ENCODE peak calls at places on chromosome 1, in six cellular contexts. G is mesendoderm, S is IMR-90, B is neuronal stem cell, R is H1, P is trophoblast cell. Q is an unnamed sample.

GRCh38 chr1:29282924-29283803 is 46.8 kb downstream of the PTPRU start:
- DNase-seq in G (peak; percentile 100), S (peak; percentile 40), B (peak; percentile 96), R (peak; percentile 93), P (peak; percentile 34), Q (peak; percentile 86)

GRCh38 chr1:2050482-2050792 is 226 bp downstream of the PRKCZ start:
- DNase-seq in G (peak; percentile 31), S (no peak), B (no peak), R (no peak), P (no peak), Q (no peak)

GRCh38 chr1:202575906-202576653 is 134.2 kb downstream of the SYT2 start:
- DNase-seq in G (no peak), S (peak; percentile 57), B (no peak), R (no peak), P (no peak), Q (no peak)

GRCh38 chr1:164886101-164886500 is 327.1 kb downstream of the PBX1 start:
- DNase-seq in G (peak; percentile 76), S (no peak), B (no peak), R (no peak), P (peak; percentile 51), Q (no peak)

GRCh38 chr1:16173447-16174260 is 17.8 kb upstream of the EPHA2 start:
- DNase-seq in G (peak; percentile 83), S (peak; percentile 50), B (no peak), R (no peak), P (peak; percentile 58), Q (peak; percentile 76)

GRCh38 chr1:205739348-205740160 is 10.4 kb downstream of the NUCKS1 start:
- DNase-seq in G (no peak), S (peak; percentile 94), B (no peak), R (no peak), P (no peak), Q (peak; percentile 93)

GRCh38 chr1:219507432-219507831 is 105.5 kb downstream of the ZC3H11B start:
- DNase-seq in G (no peak), S (no peak), B (no peak), R (no peak), P (no peak), Q (peak; percentile 75)

GRCh38 chr1:203592156-203592555 is 34.5 kb upstream of the ATP2B4 start:
- DNase-seq in G (peak; percentile 97), S (peak; percentile 42), B (peak; percentile 56), R (peak; percentile 71), P (peak; percentile 18), Q (peak; percentile 50)

GRCh38 chr1:187390157-187390556 is 561.4 kb downstream of the PLA2G4A start:
- DNase-seq in G (peak; percentile 92), S (peak; percentile 12), B (no peak), R (no peak), P (no peak), Q (no peak)

GRCh38 chr1:9388628-9389184 is 96.0 kb downstream of the SPSB1 start:
- DNase-seq in G (peak; percentile 55), S (no peak), B (no peak), R (no peak), P (no peak), Q (peak; percentile 81)

GRCh38 chr1:84774674-84775548 is 84.7 kb upstream of the SSX2IP start:
- DNase-seq in G (peak; percentile 78), S (no peak), B (no peak), R (peak; percentile 79), P (no peak), Q (no peak)

GRCh38 chr1:95084317-95085176 is 11.8 kb upstream of the ALG14 start:
- DNase-seq in G (peak; percentile 76), S (peak; percentile 21), B (no peak), R (peak; percentile 53), P (no peak), Q (peak; percentile 28)

GRCh38 chr1:8600336-8600735 is 217.1 kb downstream of the RERE start:
- DNase-seq in G (no peak), S (no peak), B (no peak), R (no peak), P (no peak), Q (no peak)

GRCh38 chr1:65026235-65026634 is 59.9 kb upstream of the JAK1 start:
- DNase-seq in G (peak; percentile 46), S (no peak), B (no peak), R (no peak), P (no peak), Q (no peak)

GRCh38 chr1:90106271-90106670 is 111.4 kb downstream of the ZNF326 start:
- DNase-seq in G (no peak), S (no peak), B (no peak), R (no peak), P (no peak), Q (no peak)

GRCh38 chr1:71918630-71919029 is 363.7 kb downstream of the NEGR1 start:
- DNase-seq in G (no peak), S (peak; percentile 3), B (no peak), R (no peak), P (no peak), Q (no peak)

GRCh38 chr1:116881879-116882520 is 27.7 kb upstream of the PTGFRN start:
- DNase-seq in G (peak; percentile 85), S (peak; percentile 65), B (no peak), R (peak; percentile 54), P (peak; percentile 89), Q (peak; percentile 87)

GRCh38 chr1:62774006-62774405 is 9.9 kb upstream of the ATG4C start:
- DNase-seq in G (no peak), S (no peak), B (no peak), R (no peak), P (no peak), Q (no peak)

GRCh38 chr1:93775224-93775623 is 93.6 kb upstream of the BCAR3 start:
- DNase-seq in G (no peak), S (no peak), B (no peak), R (peak; percentile 33), P (peak; percentile 61), Q (no peak)

DNA sequence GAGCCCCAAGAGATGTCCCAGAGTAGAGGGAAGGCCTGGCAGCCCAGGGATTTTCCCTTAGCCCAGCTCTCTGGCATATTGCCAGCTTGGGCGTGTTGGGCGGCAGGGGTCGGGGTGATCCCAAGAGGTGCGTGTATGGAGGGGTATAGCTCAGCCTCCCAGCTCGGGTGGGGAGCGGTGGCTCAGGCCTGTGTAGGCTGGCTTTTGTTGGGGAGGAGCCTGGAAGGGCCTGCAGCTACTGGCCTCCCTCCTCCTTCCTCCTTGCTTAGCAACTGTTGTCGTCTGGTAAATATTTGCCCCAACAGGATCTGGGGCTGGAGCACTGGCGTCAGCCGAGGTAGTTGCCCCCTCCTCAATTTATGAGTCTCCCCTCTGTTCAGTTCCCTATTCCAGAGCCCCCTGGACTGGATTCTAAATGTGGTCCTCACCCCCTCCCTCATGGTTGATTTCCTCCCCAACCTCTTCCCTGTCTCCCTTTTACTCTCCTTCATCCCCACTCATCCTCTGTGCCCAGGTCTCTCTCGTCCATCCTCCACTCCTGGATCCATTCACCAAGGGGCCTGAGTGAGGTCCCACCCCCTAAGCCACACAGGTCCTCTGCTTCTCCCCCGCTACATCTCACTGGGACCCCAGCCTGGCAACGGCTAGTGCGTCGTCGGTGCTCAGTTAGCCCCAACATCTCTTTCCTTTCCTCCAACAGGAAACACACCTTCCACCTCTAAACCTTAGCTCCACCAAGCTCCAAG is 10.3 kb upstream of the LMNA start:
- DNase-seq in G (peak; percentile 92), S (peak; percentile 80), B (no peak), R (no peak), P (peak; percentile 54), Q (peak; percentile 98)
- H3K4ac ChIP-seq in G (peak overlapping the region; percentile 17), S (peak overlapping the region; percentile 97), B (no peak overlapping the region), R (no peak overlapping the region), P (peak overlapping the region; percentile 24), Q (peak overlapping the region; percentile 95)

GRCh38 chr1:35595684-35596083 is 22.6 kb downstream of the TFAP2E start:
- DNase-seq in G (no peak), S (no peak), B (no peak), R (no peak), P (no peak), Q (no peak)
- H2AK5ac ChIP-seq in G (no peak overlapping the region), S (no peak overlapping the region), B (no peak overlapping the region), R (no peak overlapping the region), P (no peak overlapping the region), Q (no peak overlapping the region)

GRCh38 chr1:48198970-48199369 is 23.5 kb upstream of the SLC5A9 start:
- DNase-seq in G (no peak), S (no peak), B (no peak), R (no peak), P (no peak), Q (no peak)

GRCh38 chr1:48196168-48196716 is 26.3 kb upstream of the SLC5A9 start:
- DNase-seq in G (no peak), S (no peak), B (no peak), R (no peak), P (no peak), Q (no peak)

GRCh38 chr1:48202030-48202752 is 20.3 kb upstream of the SLC5A9 start:
- DNase-seq in G (peak; percentile 69), S (peak; percentile 81), B (peak; percentile 64), R (peak; percentile 84), P (peak; percentile 46), Q (peak; percentile 84)

GRCh38 chr1:48203287-48203900 is 19.1 kb upstream of the SLC5A9 start:
- DNase-seq in G (peak; percentile 55), S (peak; percentile 22), B (peak; percentile 29), R (no peak), P (no peak), Q (peak; percentile 34)

GRCh38 chr1:48200166-48200900 is 22.2 kb upstream of the SLC5A9 start:
- DNase-seq in G (no peak), S (no peak), B (no peak), R (no peak), P (no peak), Q (no peak)
- H3K4me3 ChIP-seq in G (no peak overlapping the region), S (no peak overlapping the region), B (no peak overlapping the region), R (no peak overlapping the region), P (no peak overlapping the region), Q (no peak overlapping the region)

DNA sequence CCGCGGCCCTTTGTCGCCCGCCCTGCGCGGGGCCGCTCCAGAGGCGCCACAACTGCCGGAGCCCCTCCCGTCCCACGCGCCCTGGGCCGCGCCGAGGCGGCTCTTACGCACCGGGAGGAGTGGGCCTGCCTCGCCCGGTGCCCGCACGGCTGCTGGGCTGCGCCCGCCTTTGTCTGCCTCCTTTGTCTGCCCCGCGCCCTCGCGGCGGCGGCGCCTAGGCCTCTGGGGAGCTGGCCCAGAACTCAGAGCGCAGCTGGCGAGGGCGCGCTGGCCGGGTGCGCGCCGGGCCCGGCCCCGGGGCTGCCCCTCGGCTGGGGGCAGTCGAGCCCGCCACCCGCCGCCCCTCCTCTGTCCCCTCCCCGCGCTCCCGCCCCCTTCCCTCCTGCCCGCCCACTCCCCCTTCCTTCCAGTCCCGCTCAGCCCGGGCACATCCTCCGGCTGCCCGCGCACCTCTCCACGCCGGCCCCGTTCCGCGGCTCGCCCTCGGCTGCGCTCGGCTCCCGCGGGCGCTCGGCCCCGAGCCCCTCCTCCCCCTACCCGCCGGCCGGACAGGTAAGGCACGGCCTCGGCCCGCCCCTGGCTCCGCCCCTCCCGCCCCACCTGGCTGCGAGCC is at the start of gene DRAXIN:
- DNase-seq in G (peak; percentile 66), S (no peak), B (peak; percentile 63), R (peak; percentile 84), P (no peak), Q (no peak)
- H3K4ac ChIP-seq in G (peak within 1 kb of the TSS; percentile 73), S (no peak within 1 kb of the TSS), B (peak within 1 kb of the TSS; percentile 98), R (peak within 1 kb of the TSS; percentile 98), P (peak within 1 kb of the TSS; percentile 59), Q (no peak within 1 kb of the TSS)

GRCh38 chr1:59776960-59777852 is 37.5 kb upstream of the HOOK1 start:
- DNase-seq in G (peak; percentile 41), S (peak; percentile 56), B (no peak), R (no peak), P (no peak), Q (peak; percentile 22)
- H2AK5ac ChIP-seq in G (no peak overlapping the region), S (peak overlapping the region; percentile 96), B (no peak overlapping the region), R (no peak overlapping the region), P (no peak overlapping the region), Q (no peak overlapping the region)

Q was measured in mesenchymal stem cell.